ENCODE peak calls at places on chromosomes 12 and 14, in five cellular contexts. M is keratinocyte, Q is HT1080, L is heart right ventricle, P is NCI-H748 treated with DMSO at 0.1 percent for 48 hours. A is an unnamed sample.

GRCh38 chr14:73829526-73830431 is 21.9 kb upstream of the PTGR2 start:
- DNase-seq in L (no peak), P (no peak), M (no peak), Q (peak), A (peak)

GRCh38 chr14:99346470-99347080 is 74.6 kb upstream of the BCL11B start:
- DNase-seq in M (no peak), P (no peak), L (no peak), Q (no peak), A (no peak)

GRCh38 chr14:66884149-66884548 is 305.1 kb upstream of the GARIN2 start:
- DNase-seq in L (no peak), Q (no peak), M (no peak), P (no peak), A (no peak)

GRCh38 chr14:21768116-21768874 is 94.7 kb upstream of the OR4E1 start:
- DNase-seq in P (peak), M (no peak), Q (peak), L (no peak), A (peak)

GRCh38 chr12:118189761-118190181 is 53.8 kb downstream of the PEBP1 start:
- DNase-seq in P (peak), L (peak), Q (no peak), M (no peak), A (no peak)

GRCh38 chr12:25938581-25938980 is 19.9 kb upstream of the RASSF8 start:
- DNase-seq in Q (no peak), L (no peak), P (no peak), M (no peak), A (no peak)

GRCh38 chr12:21566223-21566906 is 38.3 kb downstream of the GYS2 start:
- DNase-seq in Q (no peak), M (no peak), L (no peak), P (no peak), A (no peak)

GRCh38 chr12:7035464-7035863 is 17.2 kb upstream of the LPCAT3 start:
- DNase-seq in P (no peak), M (no peak), L (no peak), Q (no peak), A (no peak)

GRCh38 chr14:59920378-59920683 is 387 bp downstream of the LRRC9 start:
- DNase-seq in Q (no peak), L (no peak), M (no peak), P (no peak), A (no peak)

GRCh38 chr14:39138450-39138849 is 24.3 kb downstream of the GEMIN2 start:
- DNase-seq in P (no peak), M (no peak), L (no peak), Q (no peak), A (no peak)

GRCh38 chr12:24909667-24910066 is 39.2 kb downstream of the BCAT1 start:
- DNase-seq in P (no peak), L (no peak), Q (peak), M (peak), A (peak)

GRCh38 chr12:49352351-49352750 is 5.7 kb downstream of the DNAJC22 start:
- DNase-seq in P (no peak), Q (no peak), L (no peak), M (no peak), A (no peak)

GRCh38 chr14:61145903-61146411 is 135.2 kb downstream of the TMEM30B start:
- DNase-seq in P (peak), M (peak), Q (no peak), L (no peak), A (peak)

GRCh38 chr12:112978163-112979081 is at the start of gene OAS2:
- DNase-seq in Q (peak), L (peak), M (peak), P (no peak), A (peak)

GRCh38 chr12:52234226-52234810 is 1.3 kb downstream of the KRT7 start:
- DNase-seq in L (no peak), M (no peak), P (no peak), Q (no peak), A (no peak)

GRCh38 chr12:66066071-66066928 is 64.2 kb downstream of the LLPH start:
- DNase-seq in P (peak), Q (peak), L (no peak), M (no peak), A (peak)

GRCh38 chr14:77141592-77142288 is at the start of gene ZDHHC22:
- DNase-seq in M (no peak), L (no peak), P (no peak), Q (no peak), A (peak)

GRCh38 chr12:31759621-31760459 is 31.0 kb upstream of the AMN1 start:
- DNase-seq in P (no peak), L (no peak), M (no peak), Q (no peak), A (no peak)

GRCh38 chr14:57575482-57575881 is 81.8 kb upstream of the CCDC198 start:
- DNase-seq in M (no peak), L (peak), Q (no peak), P (peak), A (no peak)

GRCh38 chr14:58882577-58883018 is 244.8 kb downstream of the DACT1 start:
- DNase-seq in P (no peak), M (no peak), L (no peak), Q (no peak), A (no peak)

GRCh38 chr14:91413547-91414474 is 3.8 kb downstream of the CCDC88C start:
- DNase-seq in M (no peak), P (peak), Q (no peak), L (no peak), A (no peak)

GRCh38 chr14:92397140-92397815 is 74.3 kb downstream of the SLC24A4 start:
- DNase-seq in P (no peak), Q (peak), M (no peak), L (no peak), A (no peak)

GRCh38 chr14:58907803-58908202 is 270.0 kb downstream of the DACT1 start:
- DNase-seq in L (no peak), Q (peak), M (no peak), P (no peak), A (no peak)

GRCh38 chr12:126899926-126900792 is 1366.8 kb upstream of the TMEM132C start:
- DNase-seq in L (no peak), M (no peak), P (peak), Q (no peak), A (no peak)

GRCh38 chr14:73780896-73781295 is 66.7 kb upstream of the PNMA1 start:
- DNase-seq in L (no peak), M (no peak), Q (no peak), P (no peak), A (no peak)

GRCh38 chr14:94043111-94043755 is 17.1 kb downstream of the OTUB2 start:
- DNase-seq in M (no peak), L (no peak), Q (no peak), P (no peak), A (no peak)

A was measured in dermis blood vessel endothelial cell.